ENCODE peak calls at places on chromosomes 6 and 20, in four cellular contexts. N is neural progenitor cell, J is sigmoid colon, K is hepatocyte. C is an unnamed sample.

GRCh38 chr6:116265081-116265829 is 11.4 kb upstream of the TSPYL4 start:
- DNase-seq in J (peak; percentile 62), N (no peak), K (no peak), C (no peak)

GRCh38 chr6:31158863-31159855 is 770 bp downstream of the TCF19 start:
- DNase-seq in J (peak; percentile 63), K (no peak), N (peak; percentile 46), C (peak; percentile 69)

GRCh38 chr6:164113637-164114036 is 699.1 kb downstream of the QKI start:
- DNase-seq in K (no peak), N (no peak), J (no peak), C (no peak)

GRCh38 chr6:141024526-141024925 is 1108.2 kb upstream of the GJE1 start:
- DNase-seq in J (no peak), K (no peak), N (no peak), C (no peak)

GRCh38 chr6:39451831-39452230 is 129.3 kb upstream of the KCNK16 start:
- DNase-seq in J (no peak), K (no peak), N (peak; percentile 10), C (no peak)

GRCh38 chr6:151514000-151514730 is 20.3 kb downstream of the CCDC170 start:
- DNase-seq in J (no peak), N (no peak), K (no peak), C (no peak)

GRCh38 chr20:62203378-62204030 is 16.6 kb downstream of the HRH3 start:
- DNase-seq in J (no peak), N (no peak), K (no peak), C (no peak)

GRCh38 chr6:113457751-113458150 is 399.4 kb upstream of the MARCKS start:
- DNase-seq in J (no peak), K (no peak), N (peak; percentile 50), C (no peak)

GRCh38 chr6:167565884-167566491 is 241.1 kb downstream of the TTLL2 start:
- DNase-seq in N (peak; percentile 23), K (peak; percentile 69), J (peak; percentile 64), C (no peak)

GRCh38 chr6:130202782-130203181 is 20.0 kb downstream of the SAMD3 start:
- DNase-seq in N (no peak), J (no peak), K (no peak), C (no peak)

GRCh38 chr6:168244961-168245551 is 74.5 kb downstream of the DACT2 start:
- DNase-seq in J (no peak), N (no peak), K (no peak), C (no peak)

GRCh38 chr6:169168302-169168630 is 85.4 kb downstream of the THBS2 start:
- DNase-seq in K (no peak), N (no peak), J (peak; percentile 26), C (no peak)

GRCh38 chr6:23589811-23590210 is 536.2 kb upstream of the NRSN1 start:
- DNase-seq in K (no peak), J (no peak), N (no peak), C (no peak)

GRCh38 chr6:25794784-25795183 is 37.1 kb downstream of the SLC17A1 start:
- DNase-seq in K (no peak), J (no peak), N (no peak), C (no peak)

GRCh38 chr6:67358241-67358640 is 1276.8 kb upstream of the ADGRB3 start:
- DNase-seq in K (no peak), J (no peak), N (no peak), C (no peak)

GRCh38 chr6:134908906-134909516 is 40.9 kb downstream of the ALDH8A1 start:
- DNase-seq in K (peak; percentile 59), N (no peak), J (peak; percentile 91), C (no peak)

GRCh38 chr6:127162808-127163207 is 44.3 kb downstream of the RSPO3 start:
- DNase-seq in K (no peak), N (no peak), J (no peak), C (no peak)

GRCh38 chr6:76861403-76861802 is 601.9 kb downstream of the HTR1B start:
- DNase-seq in K (peak; percentile 49), N (peak; percentile 65), J (no peak), C (peak; percentile 41)

GRCh38 chr6:170250451-170250850 is 40.4 kb downstream of the DLL1 start:
- DNase-seq in K (no peak), J (no peak), N (no peak), C (no peak)

GRCh38 chr20:63686094-63686491 is 10.4 kb upstream of the TNFRSF6B start:
- DNase-seq in J (no peak), N (no peak), K (no peak), C (no peak)

GRCh38 chr20:63687419-63688233 is 8.8 kb upstream of the TNFRSF6B start:
- DNase-seq in J (no peak), N (no peak), K (no peak), C (no peak)

GRCh38 chr20:63688234-63689045 is 8.0 kb upstream of the TNFRSF6B start:
- DNase-seq in N (no peak), J (no peak), K (no peak), C (no peak)

GRCh38 chr20:63685269-63686026 is 11.0 kb upstream of the TNFRSF6B start:
- DNase-seq in K (no peak), J (no peak), N (no peak), C (no peak)

GRCh38 chr20:63686492-63687321 is 9.7 kb upstream of the TNFRSF6B start:
- DNase-seq in N (peak; percentile 31), K (peak; percentile 60), J (peak; percentile 88), C (no peak)
- H3K4me1 ChIP-seq in N (no peaks in the 10 kb centered on the region), K (peaks cover 11% of the 10 kb centered on the region), J (peaks cover 2% of the 10 kb centered on the region), C (no peaks in the 10 kb centered on the region)

GRCh38 chr6:1703923-1704322 is 94.2 kb downstream of the FOXC1 start:
- DNase-seq in N (no peak), K (no peak), J (no peak), C (no peak)

GRCh38 chr6:1700283-1700967 is 90.7 kb downstream of the FOXC1 start:
- DNase-seq in K (no peak), J (no peak), N (no peak), C (no peak)

GRCh38 chr6:1703091-1703855 is 93.6 kb downstream of the FOXC1 start:
- DNase-seq in N (no peak), J (no peak), K (no peak), C (no peak)

GRCh38 chr6:1702580-1703051 is 92.9 kb downstream of the FOXC1 start:
- DNase-seq in K (peak; percentile 12), J (no peak), N (no peak), C (no peak)

DNA sequence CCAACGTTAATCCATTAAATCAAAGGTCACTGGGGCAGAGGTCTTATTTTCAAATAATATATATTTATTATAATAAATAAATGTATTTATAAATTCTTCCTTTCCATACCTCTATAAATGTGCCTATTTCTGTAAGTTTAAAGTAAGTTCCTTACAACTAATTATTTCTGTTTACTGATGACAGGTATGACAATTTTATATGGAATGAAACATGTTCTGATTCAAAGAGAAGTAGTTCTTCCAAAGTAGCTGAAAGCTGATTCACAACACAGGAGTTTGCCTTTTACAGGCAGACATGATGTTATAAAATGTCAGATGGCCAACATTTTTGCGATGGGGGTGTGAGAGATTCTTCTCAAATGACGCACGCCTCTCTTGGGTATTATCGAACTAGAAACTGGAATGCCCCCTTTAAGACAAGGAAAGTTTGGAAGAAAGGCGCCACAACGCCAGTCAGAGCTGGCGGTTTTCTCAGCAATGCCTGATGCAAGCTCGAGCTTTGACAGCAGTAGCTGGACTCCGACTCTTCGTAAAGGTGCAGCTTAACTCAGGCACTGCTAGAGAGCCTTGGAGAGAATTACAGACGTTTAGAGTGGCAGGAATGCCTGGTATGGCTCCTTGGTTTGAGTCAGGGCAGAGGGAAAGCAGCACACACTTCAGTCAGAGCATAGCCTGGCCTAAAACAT is 92.1 kb downstream of the FOXC1 start:
- DNase-seq in J (no peak), N (peak; percentile 44), K (peak; percentile 15), C (no peak)
- H3K4me3 ChIP-seq in J (no peak overlapping the region), N (no peak overlapping the region), K (no peak overlapping the region), C (no peak overlapping the region)

DNA sequence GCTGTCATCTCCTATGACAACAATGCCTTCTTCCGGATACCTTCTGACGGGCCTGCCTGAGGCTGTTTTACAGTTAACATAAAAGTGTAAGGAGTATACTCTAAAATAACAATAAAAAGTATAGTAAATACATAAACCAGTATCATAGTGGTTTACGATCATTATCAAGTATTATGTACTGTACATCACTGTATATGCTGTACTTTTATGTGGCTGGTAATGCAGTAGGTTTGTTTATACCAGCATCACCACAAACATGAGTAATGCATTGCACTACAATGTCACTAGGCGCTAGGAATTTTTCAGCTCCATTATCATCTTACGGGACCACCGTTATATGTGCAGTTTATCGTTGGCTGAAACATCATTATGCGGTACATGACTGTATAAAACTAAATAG is 76.5 kb downstream of the VEGFA start:
- DNase-seq in N (no peak), J (no peak), K (no peak), C (no peak)
- H3K4me1 ChIP-seq in N (peaks cover 3% of the 10 kb centered on the region), J (no peaks in the 10 kb centered on the region), K (peaks cover 24% of the 10 kb centered on the region), C (no peaks in the 10 kb centered on the region)

GRCh38 chr6:19804362-19805145 is 32.6 kb upstream of the ID4 start:
- DNase-seq in N (peak; percentile 98), J (peak; percentile 98), K (peak; percentile 99), C (peak; percentile 90)
- H3K4me3 ChIP-seq in N (peak overlapping the region; percentile 65), J (peak overlapping the region; percentile 42), K (peak overlapping the region; percentile 22), C (peak overlapping the region; percentile 11)

DNA sequence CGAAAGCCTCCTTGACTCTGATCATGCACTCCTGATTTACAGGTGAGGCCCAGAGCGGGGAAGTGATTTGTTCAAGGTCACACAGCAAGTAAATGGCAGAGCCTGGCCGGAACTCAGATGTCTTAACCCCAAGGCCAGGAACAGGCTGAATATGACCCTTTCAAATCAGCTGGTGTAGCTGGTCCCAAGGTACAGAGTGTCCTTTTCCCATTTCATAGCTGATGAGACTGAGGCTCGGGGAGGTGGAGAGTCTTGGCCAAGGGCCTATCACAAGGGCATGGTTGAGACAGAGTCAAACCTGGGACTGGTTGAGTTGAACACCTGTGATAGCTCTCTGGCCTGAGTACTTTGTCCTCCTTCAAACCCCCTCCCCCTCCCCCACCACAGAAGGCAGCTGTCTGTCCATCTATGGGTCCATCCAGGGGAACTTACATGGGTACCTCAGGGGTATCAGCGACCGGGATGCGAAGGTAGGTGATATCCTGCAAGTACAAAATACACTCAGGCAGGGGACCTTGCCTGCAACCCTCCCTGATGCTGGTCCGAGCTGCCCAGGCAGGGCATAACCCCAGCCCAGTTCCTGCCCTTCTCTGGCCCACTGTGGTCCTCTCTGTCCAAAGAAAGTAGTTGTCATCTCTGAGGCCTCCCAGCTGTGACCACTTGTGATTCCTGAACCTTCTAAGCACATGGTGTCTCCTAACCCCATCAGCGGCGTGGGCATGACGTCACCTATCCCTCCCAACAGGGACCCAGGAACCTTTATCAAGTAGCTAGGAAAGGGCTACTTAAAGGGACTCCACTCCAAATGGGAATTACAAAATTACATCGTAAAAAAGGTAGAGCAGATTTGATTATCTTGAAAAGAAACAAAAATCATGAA is 5.6 kb downstream of the DUSP15 start:
- DNase-seq in N (no peak), K (no peak), J (no peak), C (no peak)
- H3K4me1 ChIP-seq in N (peaks cover 10% of the 10 kb centered on the region), K (peaks cover 23% of the 10 kb centered on the region), J (no peaks in the 10 kb centered on the region), C (peaks cover 14% of the 10 kb centered on the region)

GRCh38 chr6:10383312-10384063 is 31.4 kb downstream of the TFAP2A start:
- DNase-seq in N (peak; percentile 66), K (no peak), J (no peak), C (no peak)
- H3K4me3 ChIP-seq in N (peak overlapping the region; percentile 29), K (no peak overlapping the region), J (no peak overlapping the region), C (no peak overlapping the region)